ENCODE peak calls at places on chromosome 10, in nine cellular contexts. M, N, O, J, F, Y, I, W and X are unnamed samples.

GRCh38 chr10:91050371-91051034 is 129.6 kb upstream of the ANKRD1 start:
- DNase-seq in M (no peak), N (no peak), O (peak; percentile 30), J (no peak), F (no peak), Y (no peak), I (no peak), W (no peak), X (no peak)

GRCh38 chr10:6050801-6051445 is 11.2 kb downstream of the IL2RA start:
- DNase-seq in M (peak; percentile 7), N (peak; percentile 67), O (no peak), J (no peak), F (peak; percentile 34), Y (peak; percentile 80), I (no peak), W (no peak), X (peak; percentile 79)

GRCh38 chr10:70780370-70780760 is 4.8 kb downstream of the TBATA start:
- DNase-seq in M (no peak), N (no peak), O (no peak), J (no peak), F (no peak), Y (no peak), I (no peak), W (no peak), X (no peak)

GRCh38 chr10:86681047-86681446 is 12.7 kb downstream of the LDB3 start:
- DNase-seq in M (no peak), N (peak; percentile 72), O (no peak), J (no peak), F (no peak), Y (no peak), I (no peak), W (no peak), X (no peak)

GRCh38 chr10:5861269-5862031 is 28.2 kb downstream of the ANKRD16 start:
- DNase-seq in M (peak; percentile 47), N (no peak), O (no peak), J (no peak), F (peak; percentile 81), Y (no peak), I (peak; percentile 78), W (no peak), X (no peak)

GRCh38 chr10:30557884-30558283 is 71.7 kb downstream of the LYZL2 start:
- DNase-seq in M (no peak), N (no peak), O (no peak), J (no peak), F (no peak), Y (no peak), I (no peak), W (no peak), X (no peak)

GRCh38 chr10:95352684-95353083 is 61.9 kb upstream of the PDLIM1 start:
- DNase-seq in M (no peak), N (no peak), O (no peak), J (no peak), F (no peak), Y (no peak), I (no peak), W (no peak), X (no peak)

GRCh38 chr10:14695833-14696232 is 78.9 kb downstream of the FAM107B start:
- DNase-seq in M (no peak), N (no peak), O (no peak), J (no peak), F (no peak), Y (no peak), I (no peak), W (no peak), X (no peak)

GRCh38 chr10:131574363-131574706 is 262.8 kb upstream of the TCERG1L start:
- DNase-seq in M (no peak), N (no peak), O (no peak), J (peak; percentile 6), F (no peak), Y (peak; percentile 2), I (no peak), W (no peak), X (no peak)

GRCh38 chr10:42986618-42987017 is 90.3 kb upstream of the RET start:
- DNase-seq in M (no peak), N (no peak), O (no peak), J (no peak), F (no peak), Y (peak; percentile 6), I (no peak), W (no peak), X (no peak)

GRCh38 chr10:70528726-70529362 is 50.3 kb downstream of the PALD1 start:
- DNase-seq in M (no peak), N (no peak), O (peak; percentile 73), J (no peak), F (peak; percentile 45), Y (no peak), I (peak; percentile 34), W (no peak), X (no peak)

GRCh38 chr10:30583778-30584415 is 45.7 kb downstream of the LYZL2 start:
- DNase-seq in M (peak; percentile 29), N (peak; percentile 83), O (no peak), J (no peak), F (peak; percentile 23), Y (peak; percentile 86), I (peak; percentile 57), W (peak; percentile 3), X (no peak)

GRCh38 chr10:77530011-77530410 is 107.6 kb downstream of the KCNMA1 start:
- DNase-seq in M (no peak), N (no peak), O (no peak), J (no peak), F (no peak), Y (no peak), I (no peak), W (no peak), X (no peak)

GRCh38 chr10:92268763-92269162 is 22.1 kb downstream of the CPEB3 start:
- DNase-seq in M (no peak), N (no peak), O (no peak), J (no peak), F (no peak), Y (no peak), I (no peak), W (no peak), X (no peak)

GRCh38 chr10:101614957-101615759 is 27.0 kb downstream of the DPCD start:
- DNase-seq in M (no peak), N (no peak), O (peak; percentile 61), J (no peak), F (no peak), Y (no peak), I (no peak), W (no peak), X (no peak)

GRCh38 chr10:48507933-48508830 is 96.7 kb downstream of the ARHGAP22 start:
- DNase-seq in M (no peak), N (peak; percentile 46), O (no peak), J (no peak), F (no peak), Y (peak; percentile 21), I (no peak), W (no peak), X (no peak)

GRCh38 chr10:74917481-74918077 is 91.2 kb downstream of the KAT6B start:
- DNase-seq in M (no peak), N (no peak), O (no peak), J (no peak), F (peak; percentile 68), Y (no peak), I (peak; percentile 64), W (no peak), X (no peak)

GRCh38 chr10:62554632-62555199 is 180.5 kb downstream of the ZNF365 start:
- DNase-seq in M (no peak), N (no peak), O (peak; percentile 63), J (no peak), F (peak; percentile 58), Y (peak; percentile 21), I (peak; percentile 8), W (no peak), X (no peak)

GRCh38 chr10:56508562-56508961 is 147.5 kb upstream of the ZWINT start:
- DNase-seq in M (no peak), N (no peak), O (no peak), J (no peak), F (no peak), Y (no peak), I (no peak), W (no peak), X (no peak)

GRCh38 chr10:61244261-61244775 is 208.9 kb downstream of the TMEM26 start:
- DNase-seq in M (no peak), N (no peak), O (peak; percentile 2), J (no peak), F (no peak), Y (no peak), I (no peak), W (no peak), X (no peak)

DNA sequence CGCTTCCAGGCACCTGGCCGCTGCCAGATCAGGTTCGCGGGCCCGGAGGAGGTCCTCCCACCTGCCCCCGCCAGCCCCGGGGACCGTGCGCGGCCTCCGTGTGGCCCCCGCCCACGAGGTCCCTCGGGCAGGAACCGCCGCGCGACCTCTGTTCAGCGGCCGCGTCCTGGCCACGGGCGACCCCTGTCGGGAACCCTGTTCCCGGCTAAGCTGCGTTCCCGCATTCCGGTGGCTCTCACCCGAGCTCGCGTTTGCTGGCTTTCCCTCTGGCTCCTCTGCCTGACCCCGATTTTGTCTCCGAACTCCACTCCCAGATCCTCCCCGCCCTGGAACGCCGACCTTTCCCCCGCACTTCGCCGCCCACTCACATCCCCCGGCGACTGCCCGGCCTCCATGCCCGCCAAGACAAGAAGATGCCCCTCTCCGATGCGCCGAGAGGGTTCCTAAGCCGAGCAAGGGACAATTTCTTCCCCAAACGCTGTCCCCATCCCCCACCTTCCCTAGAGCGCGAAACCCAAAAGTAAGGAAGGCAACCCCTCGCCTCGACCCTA is 2.3 kb downstream of the SFMBT2 start:
- DNase-seq in M (no peak), N (peak; percentile 75), O (peak; percentile 83), J (peak; percentile 58), F (no peak), Y (peak; percentile 47), I (no peak), W (no peak), X (peak; percentile 53)
- TF ChIP-seq CTCF in M (peak; percentile 42), N (peak; percentile 78), O (peak; percentile 66), J (peak; percentile 70), F (no peak), Y (peak; percentile 21), I (no peak), W (no peak), X (no peak)

GRCh38 chr10:120221873-120222485 is 235.0 kb upstream of the PLPP4 start:
- DNase-seq in M (no peak), N (no peak), O (peak; percentile 64), J (peak; percentile 24), F (peak; percentile 82), Y (peak; percentile 54), I (peak; percentile 54), W (no peak), X (no peak)
- TF ChIP-seq CTCF in M (no peak), N (no peak), O (peak; percentile 61), J (peak; percentile 69), F (peak; percentile 89), Y (peak; percentile 51), I (peak; percentile 73), W (no peak), X (no peak)

DNA sequence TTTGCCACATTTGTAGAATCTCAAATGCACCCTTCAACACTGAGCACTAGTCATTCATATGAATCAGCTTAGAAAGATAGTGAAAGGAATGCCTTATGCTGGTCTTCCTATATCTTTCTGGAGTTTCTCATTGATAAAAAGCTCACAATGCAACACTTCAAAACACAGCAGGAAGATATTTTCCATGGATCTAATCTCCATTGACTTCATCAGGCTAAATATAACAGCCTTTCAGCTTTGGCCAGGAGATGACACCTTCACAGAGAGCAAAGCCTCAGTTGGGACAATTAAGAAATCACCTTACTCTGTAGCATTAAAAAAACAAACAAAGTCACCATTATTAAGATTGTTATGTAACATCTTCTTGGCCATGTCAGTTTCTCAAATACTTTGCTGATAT is 6.7 kb downstream of the NRP1 start:
- DNase-seq in M (no peak), N (no peak), O (peak; percentile 19), J (no peak), F (no peak), Y (no peak), I (no peak), W (no peak), X (no peak)
- TF ChIP-seq CTCF in M (peak; percentile 45), N (peak; percentile 39), O (peak; percentile 49), J (peak; percentile 13), F (peak; percentile 72), Y (no peak), I (peak; percentile 20), W (no peak), X (no peak)

GRCh38 chr10:120480065-120480600 is 23.1 kb downstream of the PLPP4 start:
- DNase-seq in M (no peak), N (no peak), O (no peak), J (no peak), F (peak; percentile 48), Y (no peak), I (no peak), W (no peak), X (no peak)
- TF ChIP-seq CTCF in M (no peak), N (no peak), O (peak; percentile 41), J (no peak), F (peak; percentile 71), Y (no peak), I (no peak), W (no peak), X (no peak)